ENCODE peak calls at places on chromosomes 4 and X, in eight cellular contexts. D is HFFc6; S is stimulated activated CD4-positive, alpha-beta T cell treated with anti-CD3 and anti-CD28 coated beads, Interleukin-1b, Interleukin-23, amount 100 ng/mL, for 48 hours; X is activated CD4-positive, alpha-beta T cell treated with anti-CD3 and anti-CD28 coated beads for 48 hours; T is glutamatergic neuron; O is mesothelial cell of epicardium; Z is stimulated activated CD8-positive, alpha-beta memory T cell treated with anti-CD3 and anti-CD28 coated beads, Interleukin-15, amount 100 ng/mL, for 48 hours; N is activated T-helper 9 cell treated with anti-CD3 and anti-CD28 coated beads, Interleukin-2, amount 50 U/mL, for 16 hours. P is an unnamed sample.
A peak's percentile ranks its signal among the peaks of the same experiment; 100 is the strongest.

GRCh38 chr4:164109517-164109916 is 615.0 kb downstream of the TMA16 start:
- DNase-seq in D (no peak), S (no peak), X (no peak), T (no peak), O (no peak), Z (no peak), N (no peak), P (no peak)

GRCh38 chrX:130669233-130669632 is 233.8 kb downstream of the ENOX2 start:
- DNase-seq in D (peak; percentile 45), S (no peak), X (no peak), T (no peak), O (no peak), Z (no peak), N (no peak), P (no peak)

GRCh38 chr4:183142566-183143545 is 43.8 kb downstream of the WWC2 start:
- DNase-seq in D (peak; percentile 68), S (no peak), X (no peak), T (peak; percentile 70), O (no peak), Z (no peak), N (no peak), P (peak; percentile 56)

GRCh38 chrX:135000516-135000915 is 9.7 kb downstream of the SMIM10 start:
- DNase-seq in D (peak; percentile 4), S (no peak), X (no peak), T (no peak), O (no peak), Z (no peak), N (no peak), P (no peak)

GRCh38 chr4:155802573-155802972 is 43.8 kb downstream of the GUCY1B1 start:
- DNase-seq in D (peak; percentile 6), S (no peak), X (no peak), T (no peak), O (no peak), Z (no peak), N (no peak), P (no peak)

GRCh38 chrX:70009049-70009448 is 40.7 kb downstream of the AWAT2 start:
- DNase-seq in D (no peak), S (no peak), X (no peak), T (no peak), O (no peak), Z (no peak), N (no peak), P (no peak)

GRCh38 chrX:41300758-41301437 is 33.1 kb upstream of the DDX3X start:
- DNase-seq in D (peak; percentile 82), S (no peak), X (no peak), T (no peak), O (no peak), Z (no peak), N (no peak), P (no peak)

GRCh38 chr4:48831532-48832015 is 686 bp downstream of the OCIAD1 start:
- DNase-seq in D (no peak), S (no peak), X (no peak), T (no peak), O (no peak), Z (no peak), N (no peak), P (peak; percentile 2)

GRCh38 chrX:13605611-13606010 is 36.2 kb downstream of the EGFL6 start:
- DNase-seq in D (no peak), S (no peak), X (no peak), T (no peak), O (no peak), Z (no peak), N (no peak), P (no peak)

GRCh38 chr4:147546341-147546740 is 65.4 kb downstream of the EDNRA start:
- DNase-seq in D (peak; percentile 91), S (no peak), X (no peak), T (no peak), O (no peak), Z (no peak), N (no peak), P (peak; percentile 49)

P was measured in GM04504.